ENCODE peak calls at places on chromosomes 6 and 20, in four cellular contexts. One of them, this sample, is unnamed.

GRCh38 chr6:37623666-37624065 is 74.0 kb downstream of the MDGA1 start:
- DNase-seq in cardiac muscle cell: no peak
- DNase-seq in heart right ventricle: no peak
- DNase-seq in ovary: no peak
- DNase-seq in this sample: no peak

GRCh38 chr20:63822276-63822696 is 8.8 kb downstream of the ZBTB46 start:
- DNase-seq in cardiac muscle cell: no peak
- DNase-seq in heart right ventricle: no peak
- DNase-seq in ovary: no peak
- DNase-seq in this sample: no peak

GRCh38 chr6:158589371-158589770 is 29.5 kb downstream of the TMEM181 start:
- DNase-seq in cardiac muscle cell: no peak
- DNase-seq in heart right ventricle: no peak
- DNase-seq in ovary: no peak
- DNase-seq in this sample: no peak

GRCh38 chr20:37102571-37102970 is 6.8 kb upstream of the RBL1 start:
- DNase-seq in cardiac muscle cell: no peak
- DNase-seq in heart right ventricle: no peak
- DNase-seq in ovary: no peak
- DNase-seq in this sample: no peak

GRCh38 chr6:168192901-168193815 is 114.1 kb upstream of the FRMD1 start:
- DNase-seq in cardiac muscle cell: no peak
- DNase-seq in heart right ventricle: no peak
- DNase-seq in ovary: no peak
- DNase-seq in this sample: no peak

GRCh38 chr6:2738373-2738979 is 12.2 kb downstream of the MYLK4 start:
- DNase-seq in cardiac muscle cell: peak; percentile 70
- DNase-seq in heart right ventricle: no peak
- DNase-seq in ovary: no peak
- DNase-seq in this sample: peak; percentile 21

GRCh38 chr6:160767019-160767646 is 65.1 kb downstream of the PLG start:
- DNase-seq in cardiac muscle cell: peak; percentile 84
- DNase-seq in heart right ventricle: peak; percentile 57
- DNase-seq in ovary: peak; percentile 83
- DNase-seq in this sample: peak; percentile 39

GRCh38 chr6:22146581-22147468 is 150.0 kb downstream of the PRL start:
- DNase-seq in cardiac muscle cell: no peak
- DNase-seq in heart right ventricle: peak; percentile 14
- DNase-seq in ovary: no peak
- DNase-seq in this sample: peak; percentile 41

GRCh38 chr20:47262365-47263013 is 94.0 kb downstream of the ZMYND8 start:
- DNase-seq in cardiac muscle cell: no peak
- DNase-seq in heart right ventricle: no peak
- DNase-seq in ovary: no peak
- DNase-seq in this sample: no peak

GRCh38 chr6:154638369-154638768 is 94.8 kb upstream of the SCAF8 start:
- DNase-seq in cardiac muscle cell: no peak
- DNase-seq in heart right ventricle: no peak
- DNase-seq in ovary: no peak
- DNase-seq in this sample: no peak

GRCh38 chr20:59765599-59766177 is 161.3 kb downstream of the PHACTR3 start:
- DNase-seq in cardiac muscle cell: no peak
- DNase-seq in heart right ventricle: no peak
- DNase-seq in ovary: no peak
- DNase-seq in this sample: no peak

GRCh38 chr6:56033451-56033850 is 158.1 kb upstream of the BMP5 start:
- DNase-seq in cardiac muscle cell: no peak
- DNase-seq in heart right ventricle: no peak
- DNase-seq in ovary: no peak
- DNase-seq in this sample: no peak

GRCh38 chr6:89411269-89412070 is 603 bp downstream of the RRAGD start:
- DNase-seq in cardiac muscle cell: peak; percentile 85
- DNase-seq in heart right ventricle: peak; percentile 42
- DNase-seq in ovary: peak; percentile 26
- DNase-seq in this sample: no peak

GRCh38 chr6:152022303-152022702 is 214.8 kb downstream of the ESR1 start:
- DNase-seq in cardiac muscle cell: no peak
- DNase-seq in heart right ventricle: no peak
- DNase-seq in ovary: no peak
- DNase-seq in this sample: no peak

GRCh38 chr6:145904391-145904790 is 59.8 kb downstream of the SHPRH start:
- DNase-seq in cardiac muscle cell: no peak
- DNase-seq in heart right ventricle: no peak
- DNase-seq in ovary: no peak
- DNase-seq in this sample: no peak
- H3K27ac ChIP-seq in cardiac muscle cell: no peak overlapping the region
- H3K27ac ChIP-seq in heart right ventricle: no peak overlapping the region
- H3K27ac ChIP-seq in ovary: no peak overlapping the region
- H3K27ac ChIP-seq in this sample: no peak overlapping the region

DNA sequence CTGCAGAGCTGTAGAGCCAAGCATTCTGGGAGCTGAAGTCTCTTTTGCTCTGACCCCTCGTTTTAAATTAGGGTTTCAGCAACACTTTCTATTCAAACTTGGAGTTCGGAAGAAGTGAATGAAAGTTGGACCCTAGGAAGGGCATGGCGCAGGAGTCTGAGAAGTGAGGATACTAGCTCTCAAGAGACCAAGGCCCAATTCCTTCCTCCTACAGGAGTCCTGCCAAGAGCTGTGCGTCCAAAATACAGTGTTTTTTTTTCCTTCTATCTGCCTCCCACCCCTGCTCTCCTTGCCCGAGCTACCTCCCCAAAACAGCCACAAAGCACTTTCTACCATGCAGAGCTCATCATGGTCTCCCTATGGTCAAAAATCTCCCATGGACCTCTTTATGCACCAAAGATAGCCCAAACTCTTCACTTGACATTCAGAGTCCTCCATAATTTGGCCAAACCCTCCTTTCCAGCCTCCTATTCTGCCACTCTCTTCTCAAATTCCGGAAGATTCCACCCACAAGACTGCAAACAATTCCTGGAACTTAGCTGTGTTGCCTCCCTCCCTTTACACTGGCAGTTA is 649 bp upstream of the CSNK2A1 start:
- DNase-seq in cardiac muscle cell: no peak
- DNase-seq in heart right ventricle: no peak
- DNase-seq in ovary: no peak
- DNase-seq in this sample: no peak
- H3K27ac ChIP-seq in cardiac muscle cell: peak overlapping the region; percentile 90
- H3K27ac ChIP-seq in heart right ventricle: peak overlapping the region; percentile 87
- H3K27ac ChIP-seq in ovary: peak overlapping the region; percentile 92
- H3K27ac ChIP-seq in this sample: peak overlapping the region; percentile 100

GRCh38 chr20:50431066-50431450 is 79.1 kb upstream of the PTPN1 start:
- DNase-seq in cardiac muscle cell: no peak
- DNase-seq in heart right ventricle: no peak
- DNase-seq in ovary: no peak
- DNase-seq in this sample: no peak
- H3K27ac ChIP-seq in cardiac muscle cell: no peak overlapping the region
- H3K27ac ChIP-seq in heart right ventricle: no peak overlapping the region
- H3K27ac ChIP-seq in ovary: no peak overlapping the region
- H3K27ac ChIP-seq in this sample: no peak overlapping the region

GRCh38 chr20:13739726-13740649 is 44.7 kb downstream of the ESF1 start:
- DNase-seq in cardiac muscle cell: no peak
- DNase-seq in heart right ventricle: no peak
- DNase-seq in ovary: no peak
- DNase-seq in this sample: no peak
- H3K27ac ChIP-seq in cardiac muscle cell: no peak overlapping the region
- H3K27ac ChIP-seq in heart right ventricle: no peak overlapping the region
- H3K27ac ChIP-seq in ovary: no peak overlapping the region
- H3K27ac ChIP-seq in this sample: no peak overlapping the region

DNA sequence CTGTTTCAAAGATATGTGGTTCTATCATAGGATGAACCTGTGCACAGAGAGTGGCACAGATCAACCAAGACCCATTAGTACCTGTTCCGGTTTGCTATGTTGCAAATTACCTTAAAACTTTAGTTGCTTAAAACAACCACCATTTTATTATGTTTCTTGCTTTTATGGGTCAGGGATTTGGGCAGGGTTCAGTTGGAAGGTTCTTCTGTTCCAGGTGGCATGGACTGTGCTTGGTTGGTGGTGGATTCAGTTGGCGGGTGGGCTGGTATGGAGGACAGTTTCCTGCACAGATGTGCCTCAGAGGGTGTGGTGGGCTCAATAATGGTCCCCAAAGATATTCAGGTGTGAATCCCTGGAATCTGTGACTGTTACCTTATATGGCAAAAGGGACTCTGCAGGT is 166.3 kb downstream of the SLC35B3 start:
- DNase-seq in cardiac muscle cell: no peak
- DNase-seq in heart right ventricle: no peak
- DNase-seq in ovary: no peak
- DNase-seq in this sample: no peak
- H3K27ac ChIP-seq in cardiac muscle cell: no peak overlapping the region
- H3K27ac ChIP-seq in heart right ventricle: no peak overlapping the region
- H3K27ac ChIP-seq in ovary: no peak overlapping the region
- H3K27ac ChIP-seq in this sample: peak overlapping the region; percentile 13

DNA sequence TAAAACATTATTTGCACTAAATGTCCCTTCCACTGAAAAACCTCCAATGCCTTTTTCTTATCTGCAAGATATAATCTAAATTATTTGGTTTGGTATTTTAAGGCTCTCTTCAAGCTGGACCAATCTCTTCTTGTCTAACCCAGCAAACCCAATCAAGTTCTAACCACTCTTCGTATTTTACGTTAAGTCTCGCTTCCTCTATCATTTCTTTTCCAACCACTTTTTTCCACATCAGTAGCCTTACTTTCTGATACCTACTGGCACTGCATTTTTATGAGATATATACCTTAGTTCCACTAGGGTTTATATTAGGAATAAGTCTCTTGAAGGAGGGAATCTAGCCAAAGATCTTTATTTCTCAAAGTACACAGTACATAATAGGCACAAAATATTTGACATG is 19.1 kb downstream of the FBXL4 start:
- DNase-seq in cardiac muscle cell: no peak
- DNase-seq in heart right ventricle: no peak
- DNase-seq in ovary: no peak
- DNase-seq in this sample: no peak
- H3K27ac ChIP-seq in cardiac muscle cell: no peak overlapping the region
- H3K27ac ChIP-seq in heart right ventricle: no peak overlapping the region
- H3K27ac ChIP-seq in ovary: no peak overlapping the region
- H3K27ac ChIP-seq in this sample: no peak overlapping the region

This sample was measured in caudate nucleus.